ENCODE peak calls at places on chromosomes 3 and 15, in five cellular contexts. K, L, N, T and B are unnamed samples.

GRCh38 chr15:29815000-29815704 is 7.1 kb downstream of the TJP1 start:
- DNase-seq in K (no peak), L (peak; percentile 64), N (no peak), T (no peak), B (no peak)

GRCh38 chr15:78822514-78822913 is 11.2 kb upstream of the ADAMTS7 start:
- DNase-seq in K (no peak), L (peak; percentile 13), N (no peak), T (no peak), B (no peak)

GRCh38 chr3:111315911-111316310 is 226.1 kb upstream of the CD96 start:
- DNase-seq in K (no peak), L (peak; percentile 57), N (no peak), T (no peak), B (no peak)

GRCh38 chr3:196927571-196928453 is 14.5 kb downstream of the NCBP2 start:
- DNase-seq in K (no peak), L (no peak), N (no peak), T (no peak), B (no peak)

GRCh38 chr15:48005921-48006541 is 114.8 kb upstream of the SLC24A5 start:
- DNase-seq in K (no peak), L (no peak), N (no peak), T (no peak), B (no peak)

GRCh38 chr3:158430448-158430847 is 140.5 kb upstream of the MLF1 start:
- DNase-seq in K (no peak), L (no peak), N (no peak), T (no peak), B (no peak)

GRCh38 chr3:183259621-183260020 is 6.6 kb downstream of the B3GNT5 start:
- DNase-seq in K (no peak), L (no peak), N (no peak), T (no peak), B (no peak)

GRCh38 chr15:78065973-78066946 is 11.3 kb downstream of the TBC1D2B start:
- DNase-seq in K (no peak), L (no peak), N (no peak), T (no peak), B (no peak)

GRCh38 chr15:31494786-31495185 is 168.2 kb downstream of the KLF13 start:
- DNase-seq in K (no peak), L (no peak), N (no peak), T (no peak), B (no peak)

GRCh38 chr3:45026038-45026437 is at the start of gene CLEC3B:
- DNase-seq in K (no peak), L (peak; percentile 24), N (no peak), T (no peak), B (peak; percentile 72)

GRCh38 chr15:66947471-66947870 is 117.9 kb upstream of the SMAD3 start:
- DNase-seq in K (no peak), L (no peak), N (no peak), T (no peak), B (no peak)

GRCh38 chr3:119211803-119212202 is 28.9 kb downstream of the B4GALT4 start:
- DNase-seq in K (no peak), L (no peak), N (no peak), T (no peak), B (no peak)

GRCh38 chr3:46948830-46949671 is 27.5 kb downstream of the CCDC12 start:
- DNase-seq in K (no peak), L (no peak), N (no peak), T (no peak), B (no peak)

GRCh38 chr15:57327985-57328471 is 48.3 kb upstream of the CGNL1 start:
- DNase-seq in K (no peak), L (peak; percentile 87), N (no peak), T (no peak), B (peak; percentile 93)

GRCh38 chr15:39874890-39875549 is 45.0 kb downstream of the GPR176 start:
- DNase-seq in K (peak; percentile 3), L (peak; percentile 31), N (no peak), T (no peak), B (no peak)

GRCh38 chr15:72116680-72117447 is 1.1 kb downstream of the MYO9A start:
- DNase-seq in K (peak; percentile 8), L (no peak), N (peak; percentile 63), T (no peak), B (peak; percentile 30)

GRCh38 chr3:142285057-142285666 is 59.8 kb upstream of the GK5 start:
- DNase-seq in K (no peak), L (no peak), N (no peak), T (no peak), B (no peak)

GRCh38 chr15:99943466-99943865 is 210.2 kb upstream of the LYSMD4 start:
- DNase-seq in K (no peak), L (no peak), N (no peak), T (no peak), B (no peak)

GRCh38 chr3:79019137-79019923 is 748.5 kb downstream of the ROBO1 start:
- DNase-seq in K (peak; percentile 68), L (peak; percentile 85), N (peak; percentile 83), T (no peak), B (peak; percentile 84)

GRCh38 chr3:142501004-142501926 is 53.4 kb upstream of the XRN1 start:
- DNase-seq in K (no peak), L (peak; percentile 95), N (no peak), T (no peak), B (peak; percentile 41)

GRCh38 chr3:171396048-171396447 is 64.2 kb downstream of the TNIK start:
- DNase-seq in K (no peak), L (no peak), N (no peak), T (no peak), B (no peak)

GRCh38 chr3:191774485-191774884 is 313.5 kb downstream of the PYDC2 start:
- DNase-seq in K (no peak), L (peak; percentile 88), N (no peak), T (no peak), B (no peak)

GRCh38 chr3:40877651-40878463 is 321.4 kb upstream of the CTNNB1 start:
- DNase-seq in K (no peak), L (no peak), N (peak; percentile 21), T (no peak), B (no peak)

GRCh38 chr3:183503738-183504137 is 51.8 kb downstream of the KLHL6 start:
- DNase-seq in K (no peak), L (no peak), N (no peak), T (no peak), B (no peak)

GRCh38 chr3:54876694-54877093 is 51.2 kb downstream of the LRTM1 start:
- DNase-seq in K (no peak), L (no peak), N (no peak), T (no peak), B (no peak)

GRCh38 chr3:131714585-131715220 is 211.9 kb upstream of the MRPL3 start:
- DNase-seq in K (no peak), L (no peak), N (no peak), T (no peak), B (no peak)

GRCh38 chr15:67771201-67771600 is 54.1 kb upstream of the SKOR1 start:
- DNase-seq in K (no peak), L (no peak), N (no peak), T (no peak), B (no peak)

GRCh38 chr3:25783661-25784512 is 644 bp upstream of the NGLY1 start:
- DNase-seq in K (peak; percentile 61), L (peak; percentile 7), N (no peak), T (no peak), B (peak; percentile 38)

GRCh38 chr15:29724026-29724425 is 98.2 kb downstream of the TJP1 start:
- DNase-seq in K (no peak), L (no peak), N (no peak), T (no peak), B (no peak)

GRCh38 chr15:52139599-52140462 is 27.3 kb upstream of the BCL2L10 start:
- DNase-seq in K (peak; percentile 73), L (peak; percentile 51), N (peak; percentile 66), T (peak; percentile 15), B (peak; percentile 69)

GRCh38 chr3:53187430-53187829 is 26.4 kb downstream of the PRKCD start:
- DNase-seq in K (no peak), L (no peak), N (no peak), T (no peak), B (no peak)